ENCODE peak calls at places on chromosome X, in six cellular contexts. B is stimulated activated CD8-positive, alpha-beta memory T cell treated with anti-CD3 and anti-CD28 coated beads, Interleukin-7, amount 100 ng/mL, for 24 hours; O is upper lobe of right lung; S is NCI-H1092 treated with DMSO at 0.1 percent for 48 hours; N is NCI-H2081; T is KBM-7. J is an unnamed sample.

GRCh38 chrX:114717921-114718320 is 134.0 kb downstream of the HTR2C start:
- DNase-seq in B (no peak), T (peak), S (no peak), N (no peak), O (no peak), J (no peak)

GRCh38 chrX:50635162-50635561 is 164.5 kb upstream of the DGKK start:
- DNase-seq in N (no peak), B (no peak), T (no peak), O (no peak), S (no peak), J (no peak)

GRCh38 chrX:93422693-93423092 is 250.7 kb downstream of the NAP1L3 start:
- DNase-seq in B (no peak), O (no peak), S (peak), N (peak), T (peak), J (peak)

GRCh38 chrX:121876316-121876715 is 828.9 kb downstream of the GLUD2 start:
- DNase-seq in O (no peak), B (no peak), N (no peak), S (no peak), T (no peak), J (peak)

GRCh38 chrX:144586756-144587155 is 660.5 kb upstream of the SPANXN1 start:
- DNase-seq in O (no peak), B (no peak), S (peak), N (no peak), T (no peak), J (no peak)

GRCh38 chrX:136268051-136269048 is 17.1 kb upstream of the MAP7D3 start:
- DNase-seq in O (no peak), T (peak), N (peak), S (peak), B (no peak), J (peak)

GRCh38 chrX:497201-497710 is 110.5 kb upstream of the PPP2R3B start:
- DNase-seq in T (no peak), O (peak), S (no peak), B (no peak), N (no peak), J (no peak)

GRCh38 chrX:73965833-73966232 is 338.1 kb upstream of the ZCCHC13 start:
- DNase-seq in T (no peak), O (no peak), B (no peak), N (no peak), S (no peak), J (no peak)

GRCh38 chrX:15815779-15816452 is 25.6 kb downstream of the ZRSR2 start:
- DNase-seq in T (peak), O (no peak), N (no peak), B (no peak), S (no peak), J (peak)

GRCh38 chrX:39830414-39830813 is 267.3 kb downstream of the BCOR start:
- DNase-seq in S (no peak), O (no peak), N (no peak), B (no peak), T (no peak), J (no peak)

GRCh38 chrX:18401848-18402213 is 23.6 kb upstream of the CDKL5 start:
- DNase-seq in B (no peak), O (no peak), T (no peak), S (no peak), N (no peak), J (no peak)

J was measured in GM03348.